ENCODE peak calls at places on chromosomes 7 and 10, in six cellular contexts. I is choroid plexus epithelial cell, R is AG09309, H is right lobe of liver, Z is fibroblast of lung, Y is GM06990. U is an unnamed sample.

GRCh38 chr7:1920266-1920681 is 250.2 kb downstream of the ELFN1 start:
- DNase-seq in I (no peak), R (no peak), H (no peak), Z (no peak), Y (peak; percentile 32), U (no peak)

GRCh38 chr10:74738985-74739567 is 87.3 kb upstream of the KAT6B start:
- DNase-seq in I (peak; percentile 68), R (no peak), H (no peak), Z (peak; percentile 3), Y (peak; percentile 79), U (peak; percentile 15)

GRCh38 chr7:101273126-101273525 is 28.2 kb upstream of the FIS1 start:
- DNase-seq in I (no peak), R (no peak), H (no peak), Z (no peak), Y (no peak), U (no peak)

GRCh38 chr7:37942934-37943610 is 22.6 kb downstream of the EPDR1 start:
- DNase-seq in I (peak; percentile 71), R (no peak), H (peak; percentile 82), Z (peak; percentile 69), Y (no peak), U (peak; percentile 87)

GRCh38 chr10:111034598-111035310 is 42.1 kb upstream of the ADRA2A start:
- DNase-seq in I (peak; percentile 39), R (no peak), H (no peak), Z (peak; percentile 49), Y (no peak), U (peak; percentile 20)

GRCh38 chr10:123274513-123275182 is 120.4 kb downstream of the BUB3 start:
- DNase-seq in I (no peak), R (no peak), H (no peak), Z (no peak), Y (no peak), U (no peak)

GRCh38 chr7:140604760-140605159 is 35.9 kb downstream of the DENND2A start:
- DNase-seq in I (peak; percentile 33), R (no peak), H (no peak), Z (peak; percentile 65), Y (no peak), U (peak; percentile 61)

GRCh38 chr10:23096814-23097549 is 1.6 kb downstream of the MSRB2 start:
- DNase-seq in I (peak; percentile 64), R (peak; percentile 82), H (no peak), Z (peak; percentile 94), Y (no peak), U (peak; percentile 43)

GRCh38 chr7:106464169-106464568 is 179.4 kb upstream of the NAMPT start:
- DNase-seq in I (peak; percentile 57), R (no peak), H (no peak), Z (no peak), Y (no peak), U (no peak)

GRCh38 chr10:79336739-79337138 is 10.5 kb upstream of the PPIF start:
- DNase-seq in I (peak; percentile 62), R (no peak), H (peak; percentile 39), Z (no peak), Y (no peak), U (peak; percentile 65)

GRCh38 chr7:158783595-158783994 is 45.7 kb downstream of the ESYT2 start:
- DNase-seq in I (no peak), R (no peak), H (no peak), Z (no peak), Y (no peak), U (no peak)

GRCh38 chr7:28685291-28685659 is 272.9 kb downstream of the TRIL start:
- DNase-seq in I (no peak), R (no peak), H (peak; percentile 56), Z (no peak), Y (peak; percentile 30), U (no peak)

GRCh38 chr7:25456467-25457171 is 228.3 kb upstream of the NPVF start:
- DNase-seq in I (no peak), R (no peak), H (peak; percentile 58), Z (no peak), Y (no peak), U (no peak)

GRCh38 chr7:128361463-128362441 is at the start of gene PRRT4:
- DNase-seq in I (peak; percentile 20), R (no peak), H (peak; percentile 70), Z (no peak), Y (no peak), U (no peak)

GRCh38 chr7:26381476-26382175 is 90.0 kb downstream of the SNX10 start:
- DNase-seq in I (no peak), R (no peak), H (no peak), Z (no peak), Y (no peak), U (no peak)

GRCh38 chr10:12844796-12845524 is 156.6 kb downstream of the CCDC3 start:
- DNase-seq in I (peak; percentile 92), R (peak; percentile 33), H (no peak), Z (peak; percentile 92), Y (no peak), U (peak; percentile 90)

GRCh38 chr7:16193631-16194030 is 227.7 kb downstream of the CRPPA start:
- DNase-seq in I (no peak), R (no peak), H (no peak), Z (no peak), Y (no peak), U (no peak)

GRCh38 chr7:148264933-148265557 is 325.5 kb upstream of the C7orf33 start:
- DNase-seq in I (peak; percentile 66), R (no peak), H (no peak), Z (peak; percentile 17), Y (no peak), U (peak; percentile 53)

GRCh38 chr7:112118581-112119566 is 87.3 kb downstream of the DOCK4 start:
- DNase-seq in I (no peak), R (no peak), H (no peak), Z (no peak), Y (no peak), U (no peak)

GRCh38 chr7:141071260-141071854 is 2.5 kb upstream of the TMEM178B start:
- DNase-seq in I (peak; percentile 23), R (no peak), H (no peak), Z (no peak), Y (no peak), U (peak; percentile 15)

GRCh38 chr7:120714945-120715344 is 143.0 kb downstream of the TSPAN12 start:
- DNase-seq in I (no peak), R (no peak), H (no peak), Z (peak; percentile 49), Y (no peak), U (peak; percentile 36)

GRCh38 chr7:21965318-21965717 is 19.6 kb upstream of the CDCA7L start:
- DNase-seq in I (no peak), R (no peak), H (no peak), Z (no peak), Y (no peak), U (no peak)

GRCh38 chr10:63618552-63618951 is 97.4 kb downstream of the REEP3 start:
- DNase-seq in I (no peak), R (no peak), H (no peak), Z (no peak), Y (no peak), U (no peak)
- H3K4me3 ChIP-seq in I (no peak overlapping the region), R (no peak overlapping the region), H (no peak overlapping the region), Z (no peak overlapping the region), Y (no peak overlapping the region), U (no peak overlapping the region)

GRCh38 chr10:33117816-33118215 is 159.8 kb upstream of the ITGB1 start:
- DNase-seq in I (no peak), R (no peak), H (no peak), Z (no peak), Y (no peak), U (no peak)

GRCh38 chr10:33115720-33116119 is 157.7 kb upstream of the ITGB1 start:
- DNase-seq in I (peak; percentile 75), R (no peak), H (no peak), Z (peak; percentile 81), Y (no peak), U (no peak)

GRCh38 chr10:33113111-33113856 is 155.3 kb upstream of the ITGB1 start:
- DNase-seq in I (peak; percentile 86), R (peak; percentile 59), H (no peak), Z (peak; percentile 87), Y (no peak), U (peak; percentile 44)

GRCh38 chr10:33114451-33114944 is 156.5 kb upstream of the ITGB1 start:
- DNase-seq in I (peak; percentile 85), R (no peak), H (no peak), Z (peak; percentile 73), Y (no peak), U (peak; percentile 45)

GRCh38 chr10:33116293-33116697 is 158.3 kb upstream of the ITGB1 start:
- DNase-seq in I (peak; percentile 87), R (no peak), H (no peak), Z (peak; percentile 90), Y (no peak), U (peak; percentile 81)
- TF ChIP-seq CTCF in I (peak; percentile 80), R (peak; percentile 63), H (peak; percentile 47), Z (peak; percentile 26), Y (peak; percentile 35), U (peak; percentile 70)

DNA sequence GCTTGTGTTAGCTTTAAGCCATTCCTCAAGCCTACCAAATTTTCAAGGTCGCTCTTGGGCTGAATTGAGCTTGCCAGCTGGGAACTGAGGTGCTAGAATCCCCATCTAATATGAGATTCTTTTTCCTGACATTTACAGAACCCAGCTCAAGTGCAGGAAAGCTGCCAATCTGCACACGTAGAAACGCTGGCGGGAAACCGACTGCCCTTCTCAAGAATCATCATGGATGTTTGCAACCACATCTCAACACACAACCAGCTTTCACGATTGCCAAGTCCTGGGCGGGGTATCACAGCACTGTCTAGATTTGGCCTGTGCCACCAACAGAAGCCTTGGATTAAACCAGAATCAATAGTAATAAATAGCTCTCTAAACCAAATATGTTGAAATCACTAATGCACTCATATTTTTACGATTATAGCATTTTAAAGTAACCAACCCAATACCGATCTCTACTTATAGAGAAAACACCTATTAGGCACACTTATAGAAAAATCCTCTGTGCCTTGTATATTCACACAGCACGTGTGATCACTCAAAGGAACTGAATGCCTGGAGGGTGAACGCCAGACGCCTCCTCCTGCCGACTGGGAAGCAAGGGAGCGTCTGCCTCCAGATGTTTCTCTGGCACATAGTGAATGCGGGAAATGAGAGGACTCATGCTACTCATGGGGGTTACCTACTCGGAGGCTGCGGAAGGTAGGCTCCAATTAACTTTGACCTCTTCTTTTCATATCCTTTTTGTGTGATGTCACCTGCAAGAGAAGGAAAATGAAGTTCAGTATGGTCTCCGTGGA is 203.5 kb downstream of the DIP2C start:
- DNase-seq in I (peak; percentile 22), R (no peak), H (peak; percentile 28), Z (no peak), Y (no peak), U (no peak)
- H3K4me3 ChIP-seq in I (no peak overlapping the region), R (no peak overlapping the region), H (no peak overlapping the region), Z (no peak overlapping the region), Y (no peak overlapping the region), U (no peak overlapping the region)

DNA sequence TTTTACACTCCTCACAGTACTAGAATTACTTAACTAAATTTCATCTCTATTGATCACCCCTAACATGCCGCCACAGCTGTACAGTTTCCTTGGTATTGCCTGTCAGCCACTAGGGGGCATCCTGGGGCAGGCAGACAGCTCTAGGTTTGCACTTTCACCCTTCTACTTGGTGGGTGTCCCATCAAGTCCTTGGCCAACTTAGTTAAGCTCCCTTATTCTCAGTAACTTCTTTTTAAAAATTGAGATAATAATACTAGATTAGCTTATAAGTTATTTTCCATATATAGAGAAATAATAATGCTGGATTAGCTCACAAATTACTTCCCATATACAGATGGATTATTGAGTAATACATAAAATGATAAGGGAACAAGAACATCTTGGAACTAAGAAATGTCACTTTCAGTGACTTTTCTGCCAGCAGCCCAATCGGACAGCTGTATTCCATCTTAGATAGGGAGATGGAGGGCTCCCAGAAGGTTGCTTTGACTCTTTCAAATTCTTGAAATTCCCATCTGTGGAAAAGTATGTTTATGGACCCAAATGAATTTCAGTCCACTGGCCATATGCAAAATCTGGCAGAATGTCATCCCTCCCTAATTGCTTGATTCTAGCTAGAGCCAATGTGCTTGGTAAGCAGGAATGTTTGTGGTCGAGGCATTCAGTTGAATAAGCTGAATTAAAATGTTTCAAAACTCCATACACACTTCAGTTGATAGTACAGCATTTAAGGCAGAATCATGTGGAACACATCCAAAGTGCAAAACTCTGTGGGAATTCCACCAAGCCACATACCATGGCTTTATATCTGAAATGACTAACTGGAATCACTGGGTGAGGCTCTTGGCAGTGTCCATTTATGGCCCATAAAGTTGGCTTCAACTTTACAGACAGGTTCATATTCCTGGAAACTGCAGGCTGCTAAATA is 309.7 kb downstream of the CSTF2T start:
- DNase-seq in I (peak; percentile 94), R (peak; percentile 100), H (peak; percentile 47), Z (peak; percentile 100), Y (no peak), U (peak; percentile 98)
- TF ChIP-seq CTCF in I (peak; percentile 80), R (peak; percentile 75), H (peak; percentile 54), Z (peak; percentile 65), Y (peak; percentile 94), U (peak; percentile 79)